ENCODE peak calls at places on chromosomes 3 and 15, in four cellular contexts. X is ELR, V is Calu3, B is ureter. A is an unnamed sample.

GRCh38 chr15:99996667-99997066 is 263.4 kb upstream of the LYSMD4 start:
- DNase-seq in B (no peak), X (no peak), V (no peak), A (no peak)

GRCh38 chr3:122395582-122395981 is 11.6 kb downstream of the FAM162A start:
- DNase-seq in X (no peak), V (no peak), B (no peak), A (no peak)

GRCh38 chr15:34642252-34642651 is 58.8 kb upstream of the GOLGA8B start:
- DNase-seq in B (no peak), V (no peak), X (no peak), A (no peak)

GRCh38 chr3:138186216-138186615 is 885 bp upstream of the ARMC8 start:
- DNase-seq in B (no peak), V (peak; percentile 16), X (peak; percentile 22), A (peak; percentile 30)

GRCh38 chr15:64997911-64998310 is 8.2 kb upstream of the SPG21 start:
- DNase-seq in B (no peak), V (no peak), X (no peak), A (peak; percentile 56)

GRCh38 chr3:124768812-124769211 is 38.6 kb downstream of the UMPS start:
- DNase-seq in B (no peak), V (peak; percentile 51), X (peak; percentile 39), A (peak; percentile 53)

GRCh38 chr15:28021281-28022039 is 77.7 kb downstream of the OCA2 start:
- DNase-seq in X (peak; percentile 33), V (peak; percentile 0), B (no peak), A (peak; percentile 57)

GRCh38 chr15:88118035-88118434 is 138.5 kb downstream of the NTRK3 start:
- DNase-seq in V (no peak), X (no peak), B (no peak), A (no peak)

GRCh38 chr15:80999623-81000036 is 1.1 kb upstream of the TLNRD1 start:
- DNase-seq in B (peak; percentile 69), V (peak; percentile 80), X (no peak), A (peak; percentile 80)

GRCh38 chr3:195558602-195559001 is 15.5 kb upstream of the PPP1R2 start:
- DNase-seq in V (peak; percentile 78), X (peak; percentile 46), B (no peak), A (peak; percentile 84)

GRCh38 chr3:128489860-128490649 is 2.9 kb downstream of the GATA2 start:
- DNase-seq in X (peak; percentile 69), V (peak; percentile 71), B (peak; percentile 66), A (no peak)

GRCh38 chr3:134794950-134795775 is at the start of gene EPHB1:
- DNase-seq in B (peak; percentile 83), V (peak; percentile 92), X (peak; percentile 91), A (peak; percentile 78)

GRCh38 chr3:139935071-139935865 is at the start of gene CLSTN2:
- DNase-seq in B (peak; percentile 51), X (peak; percentile 1), V (peak; percentile 63), A (peak; percentile 38)

GRCh38 chr3:95626107-95626506 is 1188.3 kb upstream of the EPHA6 start:
- DNase-seq in X (no peak), V (no peak), B (no peak), A (no peak)

GRCh38 chr15:91302588-91303439 is 202.8 kb downstream of the SV2B start:
- DNase-seq in X (peak; percentile 64), B (no peak), V (peak; percentile 56), A (peak; percentile 71)

GRCh38 chr3:42486814-42487569 is 15.5 kb upstream of the VIPR1 start:
- DNase-seq in V (no peak), B (peak; percentile 27), X (no peak), A (no peak)

GRCh38 chr15:70376929-70377691 is 279.4 kb upstream of the TLE3 start:
- DNase-seq in V (peak; percentile 27), B (no peak), X (peak; percentile 33), A (peak; percentile 25)

GRCh38 chr15:89628791-89629715 is 26.2 kb downstream of the KIF7 start:
- DNase-seq in X (no peak), V (no peak), B (no peak), A (no peak)

GRCh38 chr3:85571835-85572234 is 613.0 kb downstream of the CADM2 start:
- DNase-seq in X (no peak), B (no peak), V (peak; percentile 12), A (no peak)

GRCh38 chr3:179450901-179451334 is 352 bp downstream of the GNB4 start:
- DNase-seq in V (no peak), X (peak; percentile 66), B (peak; percentile 45), A (peak; percentile 4)

GRCh38 chr15:89444241-89444797 is 52.1 kb downstream of the RHCG start:
- DNase-seq in V (no peak), B (no peak), X (no peak), A (no peak)

GRCh38 chr3:116000315-116000714 is 377.0 kb downstream of the GAP43 start:
- DNase-seq in V (peak; percentile 56), X (peak; percentile 99), B (no peak), A (no peak)

GRCh38 chr3:144200004-144200403 is 228.4 kb downstream of the DIPK2A start:
- DNase-seq in X (no peak), B (no peak), V (no peak), A (no peak)

GRCh38 chr3:124552224-124552623 is 178.0 kb upstream of the UMPS start:
- DNase-seq in V (peak; percentile 78), X (peak; percentile 30), B (peak; percentile 53), A (peak; percentile 92)

GRCh38 chr3:129387492-129387891 is 40.9 kb downstream of the EFCAB12 start:
- DNase-seq in X (no peak), B (no peak), V (no peak), A (no peak)

GRCh38 chr15:74631935-74632560 is 16.4 kb downstream of the CLK3 start:
- DNase-seq in V (peak; percentile 79), X (peak; percentile 63), B (no peak), A (peak; percentile 55)

GRCh38 chr3:5160926-5161858 is 26.3 kb upstream of the EDEM1 start:
- DNase-seq in V (no peak), X (peak; percentile 63), B (no peak), A (no peak)

GRCh38 chr15:71137138-71137518 is 21.9 kb downstream of the THSD4 start:
- DNase-seq in X (no peak), V (no peak), B (no peak), A (no peak)

GRCh38 chr3:76585794-76586392 is 454.0 kb upstream of the ROBO2 start:
- DNase-seq in V (no peak), X (peak; percentile 45), B (no peak), A (peak; percentile 1)

GRCh38 chr3:147356145-147356908 is 50.0 kb downstream of the ZIC4 start:
- DNase-seq in B (no peak), X (no peak), V (no peak), A (no peak)

GRCh38 chr15:100727291-100727851 is 125.0 kb downstream of the ASB7 start:
- DNase-seq in V (peak; percentile 40), B (peak; percentile 46), X (no peak), A (no peak)

GRCh38 chr3:8500966-8501365 is 657 bp upstream of the LMCD1 start:
- DNase-seq in B (no peak), V (no peak), X (no peak), A (no peak)

GRCh38 chr3:189806171-189806951 is 175.2 kb downstream of the TP63 start:
- DNase-seq in X (no peak), B (no peak), V (no peak), A (no peak)

A was measured in small intestine.